ENCODE peak calls at places on chromosomes 5 and 9, in four cellular contexts. One of them, this sample, is unnamed.

GRCh38 chr5:59569608-59570334 is 323.8 kb downstream of the PDE4D start:
- DNase-seq in RWPE1: no peak
- DNase-seq in body of pancreas: no peak
- DNase-seq in lower leg skin: no peak
- DNase-seq in this sample: no peak

GRCh38 chr5:147310059-147310704 is 75.4 kb downstream of the STK32A start:
- DNase-seq in RWPE1: peak
- DNase-seq in body of pancreas: peak
- DNase-seq in lower leg skin: peak
- DNase-seq in this sample: peak

GRCh38 chr5:101102506-101102905 is 199.4 kb upstream of the ST8SIA4 start:
- DNase-seq in RWPE1: peak
- DNase-seq in body of pancreas: no peak
- DNase-seq in lower leg skin: no peak
- DNase-seq in this sample: no peak

GRCh38 chr5:95843733-95844223 is 21.3 kb upstream of the GLRX start:
- DNase-seq in RWPE1: no peak
- DNase-seq in body of pancreas: peak
- DNase-seq in lower leg skin: peak
- DNase-seq in this sample: peak

GRCh38 chr9:26919698-26920097 is 27.1 kb upstream of the CAAP1 start:
- DNase-seq in RWPE1: no peak
- DNase-seq in body of pancreas: no peak
- DNase-seq in lower leg skin: no peak
- DNase-seq in this sample: no peak

GRCh38 chr5:133287500-133287899 is 235.7 kb downstream of the HSPA4 start:
- DNase-seq in RWPE1: no peak
- DNase-seq in body of pancreas: peak
- DNase-seq in lower leg skin: no peak
- DNase-seq in this sample: peak

GRCh38 chr5:135705230-135705631 is 126.4 kb upstream of the CXCL14 start:
- DNase-seq in RWPE1: peak
- DNase-seq in body of pancreas: peak
- DNase-seq in lower leg skin: no peak
- DNase-seq in this sample: no peak

GRCh38 chr5:147619281-147619680 is 109.4 kb upstream of the DPYSL3 start:
- DNase-seq in RWPE1: no peak
- DNase-seq in body of pancreas: no peak
- DNase-seq in lower leg skin: no peak
- DNase-seq in this sample: no peak

GRCh38 chr5:73946278-73946677 is 320.3 kb downstream of the ARHGEF28 start:
- DNase-seq in RWPE1: no peak
- DNase-seq in body of pancreas: no peak
- DNase-seq in lower leg skin: no peak
- DNase-seq in this sample: no peak

GRCh38 chr5:59034498-59035186 is 451.8 kb downstream of the RAB3C start:
- DNase-seq in RWPE1: peak
- DNase-seq in body of pancreas: no peak
- DNase-seq in lower leg skin: no peak
- DNase-seq in this sample: no peak

GRCh38 chr5:83470920-83471404 is 582 bp upstream of the VCAN start:
- DNase-seq in RWPE1: no peak
- DNase-seq in body of pancreas: no peak
- DNase-seq in lower leg skin: no peak
- DNase-seq in this sample: no peak

GRCh38 chr9:98541684-98542230 is 167.0 kb downstream of the GABBR2 start:
- DNase-seq in RWPE1: no peak
- DNase-seq in body of pancreas: no peak
- DNase-seq in lower leg skin: peak
- DNase-seq in this sample: no peak

GRCh38 chr5:36214434-36214833 is 27.3 kb downstream of the NADK2 start:
- DNase-seq in RWPE1: no peak
- DNase-seq in body of pancreas: no peak
- DNase-seq in lower leg skin: no peak
- DNase-seq in this sample: no peak

GRCh38 chr5:146290318-146290717 is 48.3 kb upstream of the POU4F3 start:
- DNase-seq in RWPE1: no peak
- DNase-seq in body of pancreas: no peak
- DNase-seq in lower leg skin: no peak
- DNase-seq in this sample: no peak

GRCh38 chr9:2743937-2744529 is 26.7 kb downstream of the KCNV2 start:
- DNase-seq in RWPE1: no peak
- DNase-seq in body of pancreas: no peak
- DNase-seq in lower leg skin: no peak
- DNase-seq in this sample: no peak

GRCh38 chr5:108749130-108749861 is 1.6 kb downstream of the FER start:
- DNase-seq in RWPE1: peak
- DNase-seq in body of pancreas: no peak
- DNase-seq in lower leg skin: peak
- DNase-seq in this sample: no peak

GRCh38 chr9:137278913-137279711 is 1.6 kb downstream of the TOR4A start:
- DNase-seq in RWPE1: no peak
- DNase-seq in body of pancreas: no peak
- DNase-seq in lower leg skin: no peak
- DNase-seq in this sample: no peak

GRCh38 chr9:88954073-88954472 is 37.2 kb upstream of the S1PR3 start:
- DNase-seq in RWPE1: no peak
- DNase-seq in body of pancreas: no peak
- DNase-seq in lower leg skin: peak
- DNase-seq in this sample: peak

GRCh38 chr5:169691473-169691872 is 54.4 kb downstream of the DOCK2 start:
- DNase-seq in RWPE1: no peak
- DNase-seq in body of pancreas: no peak
- DNase-seq in lower leg skin: no peak
- DNase-seq in this sample: no peak

GRCh38 chr5:180069589-180070247 is 1.8 kb downstream of the RNF130 start:
- DNase-seq in RWPE1: no peak
- DNase-seq in body of pancreas: no peak
- DNase-seq in lower leg skin: no peak
- DNase-seq in this sample: no peak

GRCh38 chr9:127912296-127912695 is 4.5 kb downstream of the ST6GALNAC4 start:
- DNase-seq in RWPE1: no peak
- DNase-seq in body of pancreas: no peak
- DNase-seq in lower leg skin: no peak
- DNase-seq in this sample: no peak

GRCh38 chr9:94785211-94786169 is 59.0 kb downstream of the AOPEP start:
- DNase-seq in RWPE1: no peak
- DNase-seq in body of pancreas: no peak
- DNase-seq in lower leg skin: no peak
- DNase-seq in this sample: no peak

GRCh38 chr5:102755691-102756371 is 726 bp downstream of the PAM start:
- DNase-seq in RWPE1: peak
- DNase-seq in body of pancreas: peak
- DNase-seq in lower leg skin: peak
- DNase-seq in this sample: no peak

GRCh38 chr9:94586316-94586715 is 7.3 kb downstream of the FBP2 start:
- DNase-seq in RWPE1: no peak
- DNase-seq in body of pancreas: no peak
- DNase-seq in lower leg skin: no peak
- DNase-seq in this sample: no peak

GRCh38 chr5:102910240-102911226 is 155.4 kb downstream of the PAM start:
- DNase-seq in RWPE1: peak
- DNase-seq in body of pancreas: no peak
- DNase-seq in lower leg skin: no peak
- DNase-seq in this sample: no peak

GRCh38 chr5:180352116-180352975 is 790 bp downstream of the GFPT2 start:
- DNase-seq in RWPE1: no peak
- DNase-seq in body of pancreas: peak
- DNase-seq in lower leg skin: no peak
- DNase-seq in this sample: no peak

GRCh38 chr9:136760424-136760823 is 2.4 kb upstream of the LCN8 start:
- DNase-seq in RWPE1: no peak
- DNase-seq in body of pancreas: no peak
- DNase-seq in lower leg skin: no peak
- DNase-seq in this sample: no peak

GRCh38 chr9:93645149-93645889 is 68.9 kb downstream of the PHF2 start:
- DNase-seq in RWPE1: no peak
- DNase-seq in body of pancreas: no peak
- DNase-seq in lower leg skin: peak
- DNase-seq in this sample: no peak

GRCh38 chr9:35940474-35941467 is 17.2 kb downstream of the OR2S2 start:
- DNase-seq in RWPE1: no peak
- DNase-seq in body of pancreas: no peak
- DNase-seq in lower leg skin: peak
- DNase-seq in this sample: no peak

GRCh38 chr9:126827227-126827626 is 22.4 kb downstream of the ZBTB43 start:
- DNase-seq in RWPE1: no peak
- DNase-seq in body of pancreas: no peak
- DNase-seq in lower leg skin: no peak
- DNase-seq in this sample: no peak

GRCh38 chr5:33794550-33795300 is 97.1 kb downstream of the ADAMTS12 start:
- DNase-seq in RWPE1: no peak
- DNase-seq in body of pancreas: no peak
- DNase-seq in lower leg skin: no peak
- DNase-seq in this sample: no peak

GRCh38 chr5:112594060-112594850 is 143.4 kb upstream of the APC start:
- DNase-seq in RWPE1: no peak
- DNase-seq in body of pancreas: peak
- DNase-seq in lower leg skin: no peak
- DNase-seq in this sample: no peak

DNA sequence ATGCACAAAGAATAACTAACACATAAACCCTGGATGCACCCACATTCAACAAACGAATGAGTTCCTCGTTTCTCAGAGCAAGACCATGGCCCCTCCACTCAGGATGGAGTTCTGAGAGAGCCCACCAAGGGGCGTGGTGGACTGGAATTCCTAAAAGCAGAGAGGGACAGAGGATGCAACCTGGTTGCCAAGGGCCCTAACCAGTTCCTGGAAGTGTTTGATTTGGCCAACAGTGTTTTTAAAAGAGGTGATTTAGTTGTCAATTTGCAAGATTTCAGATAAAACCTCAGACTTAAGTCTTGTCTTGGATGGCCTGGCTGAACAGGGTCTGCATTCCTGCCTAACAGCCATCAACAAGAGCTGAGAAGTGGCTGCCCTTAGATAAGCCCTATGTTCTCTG is 34.4 kb downstream of the GLRA1 start:
- DNase-seq in RWPE1: no peak
- DNase-seq in body of pancreas: no peak
- DNase-seq in lower leg skin: no peak
- DNase-seq in this sample: no peak
- TF ChIP-seq CTCF in RWPE1: no peak
- TF ChIP-seq CTCF in body of pancreas: no peak
- TF ChIP-seq CTCF in lower leg skin: no peak
- TF ChIP-seq CTCF in this sample: no peak

GRCh38 chr9:112063151-112063550 is 111.9 kb downstream of the SUSD1 start:
- DNase-seq in RWPE1: no peak
- DNase-seq in body of pancreas: no peak
- DNase-seq in lower leg skin: no peak
- DNase-seq in this sample: no peak

GRCh38 chr9:112059145-112059979 is 115.7 kb downstream of the SUSD1 start:
- DNase-seq in RWPE1: peak
- DNase-seq in body of pancreas: no peak
- DNase-seq in lower leg skin: no peak
- DNase-seq in this sample: no peak

GRCh38 chr9:112064871-112065270 is 110.2 kb downstream of the SUSD1 start:
- DNase-seq in RWPE1: no peak
- DNase-seq in body of pancreas: no peak
- DNase-seq in lower leg skin: no peak
- DNase-seq in this sample: no peak

GRCh38 chr9:112059980-112060348 is 115.1 kb downstream of the SUSD1 start:
- DNase-seq in RWPE1: no peak
- DNase-seq in body of pancreas: no peak
- DNase-seq in lower leg skin: no peak
- DNase-seq in this sample: no peak

GRCh38 chr9:112061152-112061740 is 113.9 kb downstream of the SUSD1 start:
- DNase-seq in RWPE1: peak
- DNase-seq in body of pancreas: peak
- DNase-seq in lower leg skin: no peak
- DNase-seq in this sample: peak
- TF ChIP-seq CTCF in RWPE1: no peak
- TF ChIP-seq CTCF in body of pancreas: no peak
- TF ChIP-seq CTCF in lower leg skin: no peak
- TF ChIP-seq CTCF in this sample: no peak

GRCh38 chr9:117714282-117714681 is 10.1 kb downstream of the TLR4 start:
- DNase-seq in RWPE1: no peak
- DNase-seq in body of pancreas: no peak
- DNase-seq in lower leg skin: no peak
- DNase-seq in this sample: no peak
- TF ChIP-seq CTCF in RWPE1: no peak
- TF ChIP-seq CTCF in body of pancreas: no peak
- TF ChIP-seq CTCF in lower leg skin: no peak
- TF ChIP-seq CTCF in this sample: no peak

DNA sequence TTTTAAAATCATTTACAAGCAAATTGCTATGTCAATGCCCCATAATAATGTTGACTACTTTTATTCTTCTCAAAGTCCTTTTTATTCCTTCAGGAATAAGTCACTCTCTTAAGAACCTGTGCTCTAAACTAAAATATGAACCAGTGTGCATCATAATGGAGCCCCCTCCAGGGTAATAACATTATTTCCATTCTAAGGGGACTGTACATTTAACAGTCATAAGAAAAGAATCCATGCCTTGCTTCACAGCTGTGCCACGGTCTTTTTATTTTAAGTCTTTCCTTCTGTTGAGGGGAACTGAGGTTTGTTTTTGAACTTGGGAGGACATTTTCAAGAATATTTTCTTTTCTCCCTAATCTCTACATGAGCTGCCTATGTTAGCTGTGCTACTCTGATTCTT is 297.6 kb downstream of the MAN2A1 start:
- DNase-seq in RWPE1: no peak
- DNase-seq in body of pancreas: no peak
- DNase-seq in lower leg skin: no peak
- DNase-seq in this sample: no peak
- TF ChIP-seq CTCF in RWPE1: no peak
- TF ChIP-seq CTCF in body of pancreas: no peak
- TF ChIP-seq CTCF in lower leg skin: no peak
- TF ChIP-seq CTCF in this sample: no peak